ENCODE peak calls at places on chromosome 9, in eight cellular contexts. Q is NB4; B is astrocyte of the spinal cord; U is AG09309; C is fibroblast of lung; J is AG04450; W is CD8-positive, alpha-beta T cell; T is HFF-Myc. X is an unnamed sample.

GRCh38 chr9:134189167-134189474 is 24.8 kb upstream of the RNU6ATAC start:
- DNase-seq in Q (no peak), B (no peak), U (no peak), C (peak), J (no peak), W (no peak), T (no peak), X (no peak)

GRCh38 chr9:37969130-37969529 is 65.2 kb upstream of the SLC25A51 start:
- DNase-seq in Q (no peak), B (peak), U (no peak), C (peak), J (no peak), W (no peak), T (no peak), X (peak)

GRCh38 chr9:98908897-98909634 is 34.6 kb upstream of the COL15A1 start:
- DNase-seq in Q (no peak), B (peak), U (peak), C (peak), J (peak), W (no peak), T (no peak), X (peak)

GRCh38 chr9:128390150-128390812 is 19.1 kb downstream of the URM1 start:
- DNase-seq in Q (no peak), B (no peak), U (no peak), C (no peak), J (no peak), W (no peak), T (no peak), X (no peak)

GRCh38 chr9:79684711-79685575 is 113.2 kb downstream of the TLE4 start:
- DNase-seq in Q (no peak), B (peak), U (no peak), C (peak), J (no peak), W (no peak), T (peak), X (no peak)

GRCh38 chr9:88370346-88370745 is 17.9 kb upstream of the SPIN1 start:
- DNase-seq in Q (no peak), B (no peak), U (no peak), C (no peak), J (no peak), W (no peak), T (peak), X (no peak)

GRCh38 chr9:2066312-2067273 is 51.4 kb downstream of the SMARCA2 start:
- DNase-seq in Q (peak), B (peak), U (no peak), C (peak), J (no peak), W (no peak), T (no peak), X (peak)

GRCh38 chr9:101387871-101388506 is 3.2 kb upstream of the BAAT start:
- DNase-seq in Q (peak), B (peak), U (no peak), C (peak), J (no peak), W (no peak), T (no peak), X (peak)

GRCh38 chr9:129365196-129365595 is 187.1 kb upstream of the IER5L start:
- DNase-seq in Q (no peak), B (no peak), U (no peak), C (peak), J (no peak), W (no peak), T (no peak), X (peak)

GRCh38 chr9:37410969-37411785 is 11.3 kb upstream of the GRHPR start:
- DNase-seq in Q (no peak), B (no peak), U (no peak), C (no peak), J (no peak), W (no peak), T (no peak), X (peak)

GRCh38 chr9:135858491-135859185 is 48.7 kb downstream of the CAMSAP1 start:
- DNase-seq in Q (no peak), B (no peak), U (no peak), C (peak), J (no peak), W (no peak), T (no peak), X (no peak)

GRCh38 chr9:136665704-136666363 is 3.1 kb downstream of the EGFL7 start:
- DNase-seq in Q (no peak), B (no peak), U (no peak), C (no peak), J (no peak), W (no peak), T (no peak), X (no peak)

GRCh38 chr9:136204838-136205706 is at the start of gene LHX3:
- DNase-seq in Q (no peak), B (no peak), U (no peak), C (no peak), J (no peak), W (no peak), T (no peak), X (no peak)

GRCh38 chr9:114403153-114403756 is 15.5 kb upstream of the AKNA start:
- DNase-seq in Q (no peak), B (no peak), U (no peak), C (no peak), J (no peak), W (no peak), T (no peak), X (no peak)

GRCh38 chr9:130912932-130913598 is 16.5 kb upstream of the QRFP start:
- DNase-seq in Q (no peak), B (peak), U (peak), C (peak), J (no peak), W (peak), T (no peak), X (peak)

GRCh38 chr9:88533951-88534455 is 975 bp upstream of the NXNL2 start:
- DNase-seq in Q (peak), B (peak), U (no peak), C (peak), J (no peak), W (no peak), T (no peak), X (peak)

GRCh38 chr9:2087500-2088313 is 72.6 kb downstream of the SMARCA2 start:
- DNase-seq in Q (peak), B (peak), U (no peak), C (peak), J (no peak), W (no peak), T (no peak), X (peak)

GRCh38 chr9:36137392-36138004 is 965 bp downstream of the GLIPR2 start:
- DNase-seq in Q (no peak), B (no peak), U (no peak), C (peak), J (no peak), W (no peak), T (no peak), X (peak)

GRCh38 chr9:127162567-127163365 is 40.3 kb upstream of the ANGPTL2 start:
- DNase-seq in Q (no peak), B (no peak), U (no peak), C (no peak), J (no peak), W (no peak), T (no peak), X (no peak)

GRCh38 chr9:134899818-134900325 is 17.8 kb downstream of the FCN1 start:
- DNase-seq in Q (no peak), B (no peak), U (no peak), C (no peak), J (no peak), W (no peak), T (no peak), X (no peak)

GRCh38 chr9:88680041-88680440 is 145.1 kb downstream of the NXNL2 start:
- DNase-seq in Q (peak), B (no peak), U (no peak), C (peak), J (no peak), W (no peak), T (no peak), X (peak)

DNA sequence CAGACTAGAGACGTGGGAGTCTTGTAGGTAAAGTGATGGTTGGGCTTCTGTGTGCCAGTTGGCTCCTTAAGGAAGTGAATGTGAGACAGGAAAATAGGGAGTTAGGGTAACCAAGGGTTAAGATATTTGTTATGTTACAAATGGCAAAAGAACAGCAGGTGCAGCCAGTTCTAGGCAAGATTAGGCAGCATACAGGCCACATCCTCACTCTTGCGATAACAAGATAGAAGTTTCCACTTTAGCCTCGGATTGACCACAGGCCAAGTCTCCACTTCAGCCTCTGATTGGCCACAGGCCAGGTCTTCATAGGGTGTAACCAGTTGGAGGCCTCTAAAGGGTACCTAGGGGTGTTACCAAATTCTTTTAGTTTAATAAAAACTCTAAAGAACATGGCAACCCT is 54.6 kb upstream of the ABCA1 start:
- DNase-seq in Q (peak), B (no peak), U (no peak), C (no peak), J (no peak), W (no peak), T (no peak), X (no peak)
- H3K4me3 ChIP-seq in Q (no peak), B (no peak), U (no peak), C (no peak), J (no peak), W (no peak), T (no peak), X (no peak)

GRCh38 chr9:109003116-109003515 is 10.2 kb downstream of the CTNNAL1 start:
- DNase-seq in Q (no peak), B (no peak), U (no peak), C (no peak), J (no peak), W (no peak), T (no peak), X (no peak)

GRCh38 chr9:108997112-108997511 is 16.2 kb downstream of the CTNNAL1 start:
- DNase-seq in Q (peak), B (no peak), U (no peak), C (no peak), J (no peak), W (no peak), T (no peak), X (no peak)

GRCh38 chr9:109005678-109006077 is 7.6 kb downstream of the CTNNAL1 start:
- DNase-seq in Q (no peak), B (no peak), U (no peak), C (no peak), J (no peak), W (no peak), T (no peak), X (no peak)

GRCh38 chr9:109002141-109002540 is 11.2 kb downstream of the CTNNAL1 start:
- DNase-seq in Q (no peak), B (no peak), U (no peak), C (no peak), J (no peak), W (no peak), T (no peak), X (no peak)

GRCh38 chr9:109001275-109001676 is 12.0 kb downstream of the CTNNAL1 start:
- DNase-seq in Q (no peak), B (peak), U (peak), C (peak), J (no peak), W (no peak), T (no peak), X (peak)
- TF ChIP-seq CTCF in Q (no peak), B (peak), U (peak), C (no peak), J (no peak), W (no peak), T (no peak), X (no peak)

GRCh38 chr9:110116543-110116885 is 91.4 kb downstream of the C9orf152 start:
- DNase-seq in Q (peak), B (peak), U (peak), C (peak), J (peak), W (no peak), T (no peak), X (peak)
- H3K4me3 ChIP-seq in Q (no peak), B (no peak), U (no peak), C (no peak), J (no peak), W (no peak), T (no peak), X (no peak)

GRCh38 chr9:15741015-15741414 is 188.2 kb downstream of the CCDC171 start:
- DNase-seq in Q (no peak), B (no peak), U (no peak), C (no peak), J (no peak), W (no peak), T (no peak), X (no peak)

GRCh38 chr9:15743512-15743911 is 190.7 kb downstream of the CCDC171 start:
- DNase-seq in Q (no peak), B (no peak), U (no peak), C (no peak), J (no peak), W (no peak), T (no peak), X (no peak)

DNA sequence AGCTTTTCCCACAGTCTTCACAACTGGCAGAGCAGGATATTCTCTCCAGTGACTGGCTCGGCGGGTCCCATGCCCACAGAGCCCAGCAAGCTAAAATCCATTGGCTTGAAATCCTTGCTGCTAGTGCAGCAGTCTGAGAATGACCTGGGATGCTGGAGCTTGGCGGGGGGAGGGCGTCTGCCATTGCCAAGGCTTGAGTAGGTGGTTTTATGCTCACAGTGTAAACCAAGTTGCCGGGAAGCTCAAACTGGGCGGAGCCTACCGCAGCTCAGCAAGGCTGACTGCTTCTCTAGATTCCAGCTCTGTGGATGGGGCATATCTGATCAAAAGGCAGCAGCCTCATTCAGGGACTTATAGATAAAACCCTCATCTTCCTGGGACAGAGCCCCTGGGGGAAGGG is 194.1 kb downstream of the CCDC171 start:
- DNase-seq in Q (no peak), B (no peak), U (no peak), C (no peak), J (no peak), W (no peak), T (no peak), X (no peak)
- TF ChIP-seq CTCF in Q (no peak), B (no peak), U (no peak), C (no peak), J (no peak), W (no peak), T (no peak), X (no peak)

GRCh38 chr9:90815183-90815943 is 13.7 kb downstream of the SYK start:
- DNase-seq in Q (peak), B (no peak), U (no peak), C (no peak), J (no peak), W (no peak), T (no peak), X (no peak)

GRCh38 chr9:90813011-90813410 is 11.4 kb downstream of the SYK start:
- DNase-seq in Q (no peak), B (no peak), U (no peak), C (no peak), J (no peak), W (no peak), T (no peak), X (no peak)

GRCh38 chr9:90815944-90816357 is 14.3 kb downstream of the SYK start:
- DNase-seq in Q (no peak), B (no peak), U (no peak), C (no peak), J (no peak), W (no peak), T (no peak), X (no peak)

GRCh38 chr9:90814355-90814754 is 12.7 kb downstream of the SYK start:
- DNase-seq in Q (no peak), B (no peak), U (no peak), C (no peak), J (no peak), W (no peak), T (no peak), X (no peak)

GRCh38 chr9:90813523-90813922 is 11.9 kb downstream of the SYK start:
- DNase-seq in Q (no peak), B (no peak), U (no peak), C (no peak), J (no peak), W (no peak), T (no peak), X (no peak)
- H3K4me3 ChIP-seq in Q (no peak), B (no peak), U (no peak), C (no peak), J (no peak), W (no peak), T (no peak), X (no peak)

GRCh38 chr9:120916573-120916972 is 10.0 kb downstream of the TRAF1 start:
- DNase-seq in Q (no peak), B (peak), U (no peak), C (no peak), J (no peak), W (no peak), T (no peak), X (peak)
- TF ChIP-seq CTCF in Q (no peak), B (peak), U (peak), C (no peak), J (peak), W (no peak), T (no peak), X (peak)

GRCh38 chr9:27660148-27660547 is 86.9 kb upstream of the C9orf72 start:
- DNase-seq in Q (no peak), B (no peak), U (no peak), C (no peak), J (no peak), W (no peak), T (no peak), X (no peak)

GRCh38 chr9:27665121-27665520 is 91.8 kb upstream of the C9orf72 start:
- DNase-seq in Q (no peak), B (no peak), U (no peak), C (no peak), J (no peak), W (no peak), T (no peak), X (no peak)

GRCh38 chr9:27664136-27664819 is 91.0 kb upstream of the C9orf72 start:
- DNase-seq in Q (no peak), B (no peak), U (no peak), C (no peak), J (no peak), W (no peak), T (no peak), X (no peak)
- H3K4me3 ChIP-seq in Q (no peak), B (no peak), U (no peak), C (no peak), J (no peak), W (no peak), T (no peak), X (no peak)

DNA sequence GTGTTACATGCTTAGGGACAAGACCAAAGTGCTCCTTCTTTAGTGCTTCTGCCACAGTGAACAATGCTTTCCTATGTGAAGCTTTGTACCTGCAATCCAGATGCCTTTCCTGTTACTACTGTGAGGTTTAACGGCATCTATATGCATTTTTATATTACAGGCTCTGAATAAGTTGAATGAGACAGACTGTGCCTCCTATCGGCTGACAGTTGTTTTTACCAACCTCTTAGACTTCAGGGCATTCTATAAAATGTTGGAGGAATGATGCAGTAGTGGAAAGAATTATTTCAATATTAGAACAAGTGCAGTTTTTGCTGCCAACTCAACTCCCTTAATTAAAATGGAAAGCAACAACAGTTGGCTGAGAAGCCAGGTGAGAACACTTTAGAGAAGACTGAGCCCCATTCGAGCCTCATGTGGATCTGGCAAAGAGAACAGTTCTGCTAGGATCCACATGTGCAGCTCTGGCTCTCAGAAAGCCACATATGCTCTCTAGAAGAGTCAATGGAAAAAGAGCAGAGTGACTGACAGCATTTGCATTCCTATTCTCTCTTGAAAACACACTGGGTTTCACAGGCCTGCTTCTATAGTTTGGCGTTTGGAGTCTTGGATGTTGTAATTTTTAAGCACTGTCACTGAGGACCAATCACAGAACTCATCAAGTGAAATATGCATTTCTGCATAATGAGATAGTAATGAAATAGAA is 147.5 kb downstream of the LURAP1L start:
- DNase-seq in Q (no peak), B (no peak), U (no peak), C (no peak), J (no peak), W (no peak), T (no peak), X (no peak)
- TF ChIP-seq CTCF in Q (no peak), B (no peak), U (no peak), C (no peak), J (no peak), W (no peak), T (no peak), X (no peak)

GRCh38 chr9:35073276-35073607 is 817 bp upstream of the VCP start:
- DNase-seq in Q (no peak), B (no peak), U (no peak), C (peak), J (no peak), W (no peak), T (no peak), X (no peak)
- H3K4me3 ChIP-seq in Q (peak), B (no peak), U (no peak), C (no peak), J (no peak), W (peak), T (no peak), X (no peak)

GRCh38 chr9:17082343-17082742 is 52.5 kb upstream of the CNTLN start:
- DNase-seq in Q (no peak), B (peak), U (no peak), C (peak), J (peak), W (no peak), T (no peak), X (peak)
- TF ChIP-seq CTCF in Q (no peak), B (peak), U (no peak), C (peak), J (peak), W (no peak), T (no peak), X (no peak)